ENCODE peak calls at places on chromosomes 5 and 9, in four cellular contexts. P is upper lobe of right lung, R is GM23338, V is vagina. E is an unnamed sample.

GRCh38 chr9:3884736-3885135 is 358.9 kb upstream of the RFX3 start:
- DNase-seq in P (no peak), R (no peak), V (no peak), E (no peak)

GRCh38 chr9:114953917-114954316 is 23.5 kb upstream of the TNFSF8 start:
- DNase-seq in P (no peak), R (no peak), V (no peak), E (no peak)

GRCh38 chr9:79769476-79770275 is 197.9 kb downstream of the TLE4 start:
- DNase-seq in P (no peak), R (no peak), V (no peak), E (no peak)

GRCh38 chr9:136525207-136525606 is 20.6 kb downstream of the NOTCH1 start:
- DNase-seq in P (no peak), R (no peak), V (no peak), E (no peak)

GRCh38 chr5:72817076-72817476 is 615 bp downstream of the TNPO1 start:
- DNase-seq in P (peak; percentile 84), R (peak; percentile 68), V (no peak), E (no peak)

GRCh38 chr9:94144394-94144793 is 60.1 kb downstream of the PTPDC1 start:
- DNase-seq in P (no peak), R (no peak), V (no peak), E (no peak)

GRCh38 chr5:53403758-53404157 is 76.7 kb upstream of the FST start:
- DNase-seq in P (no peak), R (no peak), V (no peak), E (no peak)

GRCh38 chr5:124979174-124979573 is 232.7 kb upstream of the ZNF608 start:
- DNase-seq in P (no peak), R (peak; percentile 64), V (no peak), E (peak; percentile 44)

GRCh38 chr5:26104175-26104574 is 934.2 kb downstream of the CDH9 start:
- DNase-seq in P (no peak), R (no peak), V (no peak), E (no peak)

GRCh38 chr9:99416007-99416406 is 193.9 kb downstream of the SEC61B start:
- DNase-seq in P (no peak), R (no peak), V (no peak), E (no peak)

GRCh38 chr9:70257512-70257911 is 1.3 kb upstream of the SMC5 start:
- DNase-seq in P (no peak), R (no peak), V (no peak), E (no peak)

GRCh38 chr5:172777381-172778222 is 6.6 kb upstream of the DUSP1 start:
- DNase-seq in P (peak; percentile 92), R (no peak), V (no peak), E (no peak)

GRCh38 chr9:127013597-127013996 is 99.0 kb downstream of the RALGPS1 start:
- DNase-seq in P (no peak), R (no peak), V (no peak), E (no peak)

DNA sequence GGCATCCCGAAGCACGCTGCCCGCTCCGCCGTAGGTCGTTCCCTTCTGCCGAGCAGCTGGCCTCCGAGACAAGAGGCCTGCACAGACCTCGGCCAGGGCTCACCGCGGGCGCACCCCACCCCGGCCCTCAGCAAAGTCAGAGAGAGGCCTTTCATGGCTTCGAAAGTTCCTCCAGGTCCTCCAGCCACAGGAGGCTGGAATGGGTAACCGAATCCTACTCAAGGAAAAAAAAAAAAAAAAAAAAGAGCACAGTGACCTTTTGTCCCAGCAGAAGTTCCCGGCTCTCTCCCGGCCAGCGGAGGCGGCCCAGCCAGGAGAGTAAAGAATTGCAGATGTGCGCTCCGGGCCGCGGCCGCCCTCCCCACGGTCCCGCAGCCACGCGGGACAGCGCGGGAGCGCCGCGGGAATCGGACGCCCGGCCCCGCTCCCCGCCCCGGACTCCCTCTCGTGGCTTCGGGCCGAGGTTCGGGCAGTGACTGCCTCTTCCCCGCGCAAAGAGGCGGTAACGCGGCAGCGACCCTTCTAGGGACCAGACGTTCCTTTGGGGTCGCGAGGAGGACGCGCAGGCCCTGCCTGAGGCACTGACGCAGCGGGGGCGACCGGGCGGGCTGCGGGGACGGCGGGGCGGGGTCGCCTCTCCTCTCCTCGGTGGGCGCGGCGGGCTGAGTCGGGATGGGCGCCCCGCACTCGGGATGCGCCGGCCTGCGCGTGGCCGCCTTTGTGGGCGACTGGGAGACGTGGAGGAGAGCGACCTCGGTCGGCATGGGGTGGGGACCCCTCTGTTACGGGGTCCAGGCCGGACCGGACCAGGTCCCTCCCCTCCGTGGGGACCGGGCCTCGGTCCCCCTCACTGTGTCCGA is 790 bp downstream of the GFPT2 start:
- DNase-seq in P (no peak), R (peak; percentile 43), V (no peak), E (no peak)
- H3K4me3 ChIP-seq in P (peak overlapping the region; percentile 69), R (peak overlapping the region; percentile 89), V (peak overlapping the region; percentile 97), E (peak overlapping the region; percentile 89)

GRCh38 chr5:132459983-132460834 is 30.4 kb downstream of the IRF1 start:
- DNase-seq in P (no peak), R (no peak), V (no peak), E (no peak)
- H3K4me1 ChIP-seq in P (peaks cover 77% of the 10 kb centered on the region), R (peaks cover 32% of the 10 kb centered on the region), V (peaks cover 64% of the 10 kb centered on the region), E (peaks cover 6% of the 10 kb centered on the region)

DNA sequence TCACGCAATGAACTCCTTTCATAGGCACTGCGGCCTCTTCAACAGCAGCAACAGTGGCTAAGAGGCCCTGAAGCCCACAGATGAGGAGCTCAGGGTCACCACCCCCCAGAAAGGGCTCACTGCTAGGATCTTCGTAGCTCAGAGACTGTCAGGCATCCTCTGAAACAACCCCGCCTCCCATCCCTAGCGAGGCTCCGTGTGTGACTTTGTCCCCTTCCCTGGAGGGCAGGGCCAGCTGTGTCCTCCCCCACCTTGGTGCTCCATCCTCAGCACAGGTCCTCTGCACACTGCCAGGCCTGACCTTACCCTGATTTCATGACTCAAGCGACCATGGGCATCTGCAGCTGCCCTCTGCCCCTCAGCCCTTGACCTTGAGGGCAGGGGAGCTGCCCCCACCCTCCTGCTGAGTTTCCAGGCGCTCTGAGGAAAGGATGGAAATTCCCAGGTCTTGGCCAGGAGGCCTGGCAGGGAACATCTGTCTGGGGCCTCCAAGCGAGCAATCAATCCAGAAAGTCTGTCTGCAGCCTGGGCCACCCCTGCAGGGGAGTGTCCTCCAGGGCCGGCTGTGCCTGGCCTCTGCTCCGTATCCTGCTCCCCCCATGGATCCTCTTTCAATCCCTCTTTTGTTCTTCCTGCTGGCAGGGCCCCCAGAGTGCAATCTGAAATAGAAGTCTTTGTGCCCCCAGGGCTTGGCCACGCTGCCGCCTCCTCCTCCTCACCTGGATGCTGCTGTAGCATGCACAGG is 6.8 kb upstream of the IRX4 start:
- DNase-seq in P (no peak), R (no peak), V (no peak), E (no peak)
- H3K27me3 ChIP-seq in P (peaks cover 77% of the 10 kb centered on the region), R (peaks cover 59% of the 10 kb centered on the region), V (no peaks in the 10 kb centered on the region), E (peaks cover 55% of the 10 kb centered on the region)

GRCh38 chr5:131324311-131324710 is 60.5 kb downstream of the CDC42SE2 start:
- DNase-seq in P (no peak), R (peak; percentile 44), V (no peak), E (no peak)
- H3K4me3 ChIP-seq in P (no peak overlapping the region), R (no peak overlapping the region), V (no peak overlapping the region), E (no peak overlapping the region)

DNA sequence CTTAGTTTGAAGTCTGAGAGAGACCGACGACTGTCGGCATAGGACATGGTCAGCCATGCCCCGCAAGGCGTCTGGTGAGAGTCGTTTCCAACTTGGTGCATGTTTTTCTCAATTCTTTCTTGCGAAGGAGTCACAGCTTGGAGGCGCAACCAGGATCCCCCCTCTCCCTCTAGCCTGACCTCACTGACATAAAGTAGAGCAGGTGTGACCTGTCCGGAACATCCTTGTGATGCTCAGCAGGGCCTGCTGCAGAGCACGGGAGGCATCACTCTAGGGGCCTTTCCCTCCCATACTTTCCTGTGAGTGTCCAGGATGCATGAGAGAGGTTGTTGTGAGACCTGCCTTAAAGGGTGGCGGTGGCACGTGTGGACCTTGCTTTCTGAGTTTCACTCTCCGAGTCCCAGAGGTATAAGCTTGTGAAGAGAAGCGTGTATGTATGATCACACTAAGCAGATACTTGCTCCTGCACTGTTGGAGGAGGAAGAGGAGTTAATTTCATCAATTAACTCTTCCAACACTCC is 5.0 kb downstream of the TENT4A start:
- DNase-seq in P (peak; percentile 40), R (no peak), V (peak; percentile 64), E (no peak)
- H3K4me1 ChIP-seq in P (peaks cover 70% of the 10 kb centered on the region), R (peaks cover 45% of the 10 kb centered on the region), V (peaks cover 86% of the 10 kb centered on the region), E (peaks cover 7% of the 10 kb centered on the region)

GRCh38 chr9:97744710-97745708 is 47.9 kb upstream of the XPA start:
- DNase-seq in P (no peak), R (peak; percentile 76), V (no peak), E (no peak)
- H3K27me3 ChIP-seq in P (peaks cover 23% of the 10 kb centered on the region), R (peaks cover 43% of the 10 kb centered on the region), V (no peaks in the 10 kb centered on the region), E (peaks cover 23% of the 10 kb centered on the region)

GRCh38 chr5:43209060-43209459 is 17.0 kb downstream of the NIM1K start:
- DNase-seq in P (no peak), R (no peak), V (no peak), E (no peak)
- H3K4me3 ChIP-seq in P (no peak overlapping the region), R (no peak overlapping the region), V (no peak overlapping the region), E (no peak overlapping the region)

GRCh38 chr5:127298623-127299022 is 8.0 kb downstream of the MEGF10 start:
- DNase-seq in P (no peak), R (no peak), V (no peak), E (no peak)

GRCh38 chr5:127302509-127302908 is 11.9 kb downstream of the MEGF10 start:
- DNase-seq in P (no peak), R (no peak), V (no peak), E (no peak)

GRCh38 chr5:127297348-127298035 is 6.9 kb downstream of the MEGF10 start:
- DNase-seq in P (no peak), R (peak; percentile 44), V (no peak), E (no peak)

GRCh38 chr5:127298036-127298429 is 7.4 kb downstream of the MEGF10 start:
- DNase-seq in P (no peak), R (peak; percentile 26), V (no peak), E (no peak)

GRCh38 chr5:127299678-127300077 is 9.1 kb downstream of the MEGF10 start:
- DNase-seq in P (no peak), R (peak; percentile 38), V (no peak), E (no peak)
- H3K4me1 ChIP-seq in P (no peaks in the 10 kb centered on the region), R (peaks cover 20% of the 10 kb centered on the region), V (no peaks in the 10 kb centered on the region), E (no peaks in the 10 kb centered on the region)

GRCh38 chr9:97857603-97858392 is 4.8 kb downstream of the FOXE1 start:
- DNase-seq in P (no peak), R (peak; percentile 64), V (no peak), E (no peak)
- H3K27me3 ChIP-seq in P (peaks cover 84% of the 10 kb centered on the region), R (peaks cover 100% of the 10 kb centered on the region), V (peaks cover 12% of the 10 kb centered on the region), E (peaks cover 98% of the 10 kb centered on the region)